ENCODE peak calls at places on chromosomes 12 and 14, in ten cellular contexts. One of them, this sample, is unnamed.

GRCh38 chr14:52961060-52961639 is 10.3 kb upstream of the FERMT2 start:
- DNase-seq in psoas muscle: peak; percentile 29
- DNase-seq in nephron progenitor cell: peak; percentile 27
- DNase-seq in dorsolateral prefrontal cortex: no peak
- DNase-seq in A549: peak; percentile 80
- DNase-seq in IMR-90: peak; percentile 68
- DNase-seq in WTC11: peak; percentile 63
- DNase-seq in cardiac muscle cell: peak; percentile 79
- DNase-seq in right atrium auricular region: peak; percentile 64
- DNase-seq in HFF-Myc: peak; percentile 35
- DNase-seq in this sample: peak; percentile 21

GRCh38 chr14:67526676-67527459 is 6.2 kb upstream of the PLEKHH1 start:
- DNase-seq in psoas muscle: no peak
- DNase-seq in nephron progenitor cell: peak; percentile 36
- DNase-seq in dorsolateral prefrontal cortex: peak; percentile 56
- DNase-seq in A549: peak; percentile 71
- DNase-seq in IMR-90: peak; percentile 45
- DNase-seq in WTC11: peak; percentile 62
- DNase-seq in cardiac muscle cell: peak; percentile 60
- DNase-seq in right atrium auricular region: no peak
- DNase-seq in HFF-Myc: peak; percentile 5
- DNase-seq in this sample: peak; percentile 42

GRCh38 chr12:56635539-56636117 is 5.5 kb upstream of the BAZ2A start:
- DNase-seq in psoas muscle: no peak
- DNase-seq in nephron progenitor cell: no peak
- DNase-seq in dorsolateral prefrontal cortex: no peak
- DNase-seq in A549: peak; percentile 17
- DNase-seq in IMR-90: no peak
- DNase-seq in WTC11: peak; percentile 34
- DNase-seq in cardiac muscle cell: no peak
- DNase-seq in right atrium auricular region: no peak
- DNase-seq in HFF-Myc: no peak
- DNase-seq in this sample: no peak

GRCh38 chr12:52809166-52809565 is 4.8 kb downstream of the KRT4 start:
- DNase-seq in psoas muscle: no peak
- DNase-seq in nephron progenitor cell: no peak
- DNase-seq in dorsolateral prefrontal cortex: no peak
- DNase-seq in A549: no peak
- DNase-seq in IMR-90: no peak
- DNase-seq in WTC11: no peak
- DNase-seq in cardiac muscle cell: no peak
- DNase-seq in right atrium auricular region: no peak
- DNase-seq in HFF-Myc: no peak
- DNase-seq in this sample: no peak

GRCh38 chr12:100935929-100936328 is 141.4 kb downstream of the ANO4 start:
- DNase-seq in psoas muscle: no peak
- DNase-seq in nephron progenitor cell: no peak
- DNase-seq in dorsolateral prefrontal cortex: no peak
- DNase-seq in A549: no peak
- DNase-seq in IMR-90: no peak
- DNase-seq in WTC11: no peak
- DNase-seq in cardiac muscle cell: no peak
- DNase-seq in right atrium auricular region: no peak
- DNase-seq in HFF-Myc: no peak
- DNase-seq in this sample: no peak

GRCh38 chr14:103552011-103552797 is 10.3 kb downstream of the BAG5 start:
- DNase-seq in psoas muscle: peak; percentile 75
- DNase-seq in nephron progenitor cell: no peak
- DNase-seq in dorsolateral prefrontal cortex: no peak
- DNase-seq in A549: no peak
- DNase-seq in IMR-90: peak; percentile 49
- DNase-seq in WTC11: no peak
- DNase-seq in cardiac muscle cell: peak; percentile 33
- DNase-seq in right atrium auricular region: peak; percentile 86
- DNase-seq in HFF-Myc: no peak
- DNase-seq in this sample: no peak

GRCh38 chr12:12779529-12779928 is 5.9 kb upstream of the APOLD1 start:
- DNase-seq in psoas muscle: no peak
- DNase-seq in nephron progenitor cell: no peak
- DNase-seq in dorsolateral prefrontal cortex: no peak
- DNase-seq in A549: peak; percentile 89
- DNase-seq in IMR-90: peak; percentile 96
- DNase-seq in WTC11: no peak
- DNase-seq in cardiac muscle cell: peak; percentile 86
- DNase-seq in right atrium auricular region: no peak
- DNase-seq in HFF-Myc: peak; percentile 72
- DNase-seq in this sample: no peak

GRCh38 chr12:54154708-54155316 is 34.0 kb downstream of the SMUG1 start:
- DNase-seq in psoas muscle: no peak
- DNase-seq in nephron progenitor cell: no peak
- DNase-seq in dorsolateral prefrontal cortex: no peak
- DNase-seq in A549: no peak
- DNase-seq in IMR-90: no peak
- DNase-seq in WTC11: no peak
- DNase-seq in cardiac muscle cell: no peak
- DNase-seq in right atrium auricular region: no peak
- DNase-seq in HFF-Myc: no peak
- DNase-seq in this sample: no peak

GRCh38 chr12:123163227-123163626 is 12.3 kb upstream of the PITPNM2 start:
- DNase-seq in psoas muscle: no peak
- DNase-seq in nephron progenitor cell: no peak
- DNase-seq in dorsolateral prefrontal cortex: no peak
- DNase-seq in A549: no peak
- DNase-seq in IMR-90: no peak
- DNase-seq in WTC11: no peak
- DNase-seq in cardiac muscle cell: no peak
- DNase-seq in right atrium auricular region: no peak
- DNase-seq in HFF-Myc: no peak
- DNase-seq in this sample: no peak

GRCh38 chr12:21884942-21885341 is 56.3 kb downstream of the ABCC9 start:
- DNase-seq in psoas muscle: no peak
- DNase-seq in nephron progenitor cell: no peak
- DNase-seq in dorsolateral prefrontal cortex: no peak
- DNase-seq in A549: no peak
- DNase-seq in IMR-90: no peak
- DNase-seq in WTC11: no peak
- DNase-seq in cardiac muscle cell: no peak
- DNase-seq in right atrium auricular region: no peak
- DNase-seq in HFF-Myc: no peak
- DNase-seq in this sample: no peak

GRCh38 chr14:81164167-81164774 is 56.5 kb downstream of the GTF2A1 start:
- DNase-seq in psoas muscle: peak; percentile 13
- DNase-seq in nephron progenitor cell: peak; percentile 60
- DNase-seq in dorsolateral prefrontal cortex: no peak
- DNase-seq in A549: peak; percentile 82
- DNase-seq in IMR-90: peak; percentile 77
- DNase-seq in WTC11: peak; percentile 84
- DNase-seq in cardiac muscle cell: peak; percentile 73
- DNase-seq in right atrium auricular region: peak; percentile 62
- DNase-seq in HFF-Myc: peak; percentile 32
- DNase-seq in this sample: peak; percentile 69

GRCh38 chr14:77681196-77682157 is 26.3 kb downstream of the ALKBH1 start:
- DNase-seq in psoas muscle: no peak
- DNase-seq in nephron progenitor cell: no peak
- DNase-seq in dorsolateral prefrontal cortex: no peak
- DNase-seq in A549: peak; percentile 17
- DNase-seq in IMR-90: peak; percentile 25
- DNase-seq in WTC11: no peak
- DNase-seq in cardiac muscle cell: no peak
- DNase-seq in right atrium auricular region: no peak
- DNase-seq in HFF-Myc: peak; percentile 27
- DNase-seq in this sample: no peak

GRCh38 chr14:76395161-76395560 is 19.2 kb downstream of the ESRRB start:
- DNase-seq in psoas muscle: no peak
- DNase-seq in nephron progenitor cell: no peak
- DNase-seq in dorsolateral prefrontal cortex: no peak
- DNase-seq in A549: no peak
- DNase-seq in IMR-90: no peak
- DNase-seq in WTC11: no peak
- DNase-seq in cardiac muscle cell: no peak
- DNase-seq in right atrium auricular region: no peak
- DNase-seq in HFF-Myc: no peak
- DNase-seq in this sample: no peak

GRCh38 chr12:31813305-31813704 is 84.5 kb upstream of the AMN1 start:
- DNase-seq in psoas muscle: no peak
- DNase-seq in nephron progenitor cell: no peak
- DNase-seq in dorsolateral prefrontal cortex: no peak
- DNase-seq in A549: peak; percentile 31
- DNase-seq in IMR-90: no peak
- DNase-seq in WTC11: no peak
- DNase-seq in cardiac muscle cell: peak; percentile 21
- DNase-seq in right atrium auricular region: no peak
- DNase-seq in HFF-Myc: no peak
- DNase-seq in this sample: no peak

GRCh38 chr12:60872850-60873713 is 1277.3 kb downstream of the SLC16A7 start:
- DNase-seq in psoas muscle: no peak
- DNase-seq in nephron progenitor cell: no peak
- DNase-seq in dorsolateral prefrontal cortex: no peak
- DNase-seq in A549: no peak
- DNase-seq in IMR-90: no peak
- DNase-seq in WTC11: no peak
- DNase-seq in cardiac muscle cell: no peak
- DNase-seq in right atrium auricular region: no peak
- DNase-seq in HFF-Myc: no peak
- DNase-seq in this sample: no peak
- TF ChIP-seq CTCF in psoas muscle: no peak
- TF ChIP-seq CTCF in nephron progenitor cell: no peak
- TF ChIP-seq CTCF in dorsolateral prefrontal cortex: no peak
- TF ChIP-seq CTCF in A549: no peak
- TF ChIP-seq CTCF in IMR-90: no peak
- TF ChIP-seq CTCF in WTC11: no peak
- TF ChIP-seq CTCF in cardiac muscle cell: no peak
- TF ChIP-seq CTCF in right atrium auricular region: no peak
- TF ChIP-seq CTCF in HFF-Myc: no peak
- TF ChIP-seq CTCF in this sample: no peak

DNA sequence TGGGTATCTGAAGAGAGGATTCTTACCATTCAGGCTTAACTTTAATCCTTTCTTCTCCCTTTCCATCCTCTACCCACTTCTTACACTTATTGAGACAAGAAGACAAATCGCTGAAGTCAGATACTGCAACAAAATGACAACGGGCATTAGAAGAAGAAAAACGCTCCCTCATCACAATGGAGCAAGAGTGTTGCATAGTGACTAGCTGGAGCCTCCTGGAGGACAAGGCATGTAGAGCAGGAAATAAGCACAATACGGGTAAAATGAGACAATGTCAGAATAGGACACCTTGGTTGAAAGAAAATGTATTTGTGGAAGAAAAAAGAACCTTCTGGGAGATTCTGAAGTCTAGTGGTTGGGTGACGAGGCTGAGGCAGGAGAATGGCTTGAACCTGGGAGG is 501.0 kb downstream of the RERGL start:
- DNase-seq in psoas muscle: no peak
- DNase-seq in nephron progenitor cell: peak; percentile 6
- DNase-seq in dorsolateral prefrontal cortex: no peak
- DNase-seq in A549: peak; percentile 80
- DNase-seq in IMR-90: no peak
- DNase-seq in WTC11: peak; percentile 24
- DNase-seq in cardiac muscle cell: no peak
- DNase-seq in right atrium auricular region: no peak
- DNase-seq in HFF-Myc: no peak
- DNase-seq in this sample: peak; percentile 33
- TF ChIP-seq CTCF in psoas muscle: no peak
- TF ChIP-seq CTCF in nephron progenitor cell: peak; percentile 40
- TF ChIP-seq CTCF in dorsolateral prefrontal cortex: no peak
- TF ChIP-seq CTCF in A549: peak; percentile 71
- TF ChIP-seq CTCF in IMR-90: no peak
- TF ChIP-seq CTCF in WTC11: peak; percentile 39
- TF ChIP-seq CTCF in cardiac muscle cell: no peak
- TF ChIP-seq CTCF in right atrium auricular region: peak; percentile 21
- TF ChIP-seq CTCF in HFF-Myc: no peak
- TF ChIP-seq CTCF in this sample: no peak

DNA sequence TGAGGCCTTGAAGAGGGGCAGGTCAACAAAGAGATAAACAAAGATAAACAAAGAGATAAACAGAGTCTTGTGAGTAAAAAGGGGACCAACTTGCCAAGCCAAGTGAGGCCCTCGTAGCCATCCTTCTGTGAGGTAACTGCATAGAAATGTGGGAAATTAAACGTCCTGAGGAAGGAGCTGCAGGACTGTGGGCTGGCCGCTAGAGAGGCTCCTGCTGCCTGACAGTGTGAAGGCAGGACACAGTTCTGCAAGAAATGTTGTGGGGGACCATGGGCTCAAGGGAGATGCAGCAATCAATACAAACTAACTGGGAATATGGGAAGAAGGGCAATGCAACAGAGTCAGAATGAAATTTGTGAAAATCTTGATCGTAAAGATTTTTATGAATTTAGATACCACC is 91.9 kb downstream of the SLC8A3 start:
- DNase-seq in psoas muscle: no peak
- DNase-seq in nephron progenitor cell: peak; percentile 39
- DNase-seq in dorsolateral prefrontal cortex: no peak
- DNase-seq in A549: peak; percentile 12
- DNase-seq in IMR-90: peak; percentile 14
- DNase-seq in WTC11: peak; percentile 56
- DNase-seq in cardiac muscle cell: peak; percentile 32
- DNase-seq in right atrium auricular region: no peak
- DNase-seq in HFF-Myc: no peak
- DNase-seq in this sample: peak; percentile 26
- TF ChIP-seq CTCF in psoas muscle: no peak
- TF ChIP-seq CTCF in nephron progenitor cell: peak; percentile 57
- TF ChIP-seq CTCF in dorsolateral prefrontal cortex: peak; percentile 42
- TF ChIP-seq CTCF in A549: no peak
- TF ChIP-seq CTCF in IMR-90: peak; percentile 20
- TF ChIP-seq CTCF in WTC11: no peak
- TF ChIP-seq CTCF in cardiac muscle cell: peak; percentile 51
- TF ChIP-seq CTCF in right atrium auricular region: no peak
- TF ChIP-seq CTCF in HFF-Myc: no peak
- TF ChIP-seq CTCF in this sample: peak; percentile 22

GRCh38 chr12:50620050-50620974 is 115.5 kb downstream of the DIP2B start:
- DNase-seq in psoas muscle: no peak
- DNase-seq in nephron progenitor cell: peak; percentile 6
- DNase-seq in dorsolateral prefrontal cortex: no peak
- DNase-seq in A549: peak; percentile 39
- DNase-seq in IMR-90: peak; percentile 95
- DNase-seq in WTC11: no peak
- DNase-seq in cardiac muscle cell: peak; percentile 87
- DNase-seq in right atrium auricular region: no peak
- DNase-seq in HFF-Myc: peak; percentile 61
- DNase-seq in this sample: no peak
- TF ChIP-seq CTCF in psoas muscle: no peak
- TF ChIP-seq CTCF in nephron progenitor cell: no peak
- TF ChIP-seq CTCF in dorsolateral prefrontal cortex: no peak
- TF ChIP-seq CTCF in A549: no peak
- TF ChIP-seq CTCF in IMR-90: peak; percentile 17
- TF ChIP-seq CTCF in WTC11: no peak
- TF ChIP-seq CTCF in cardiac muscle cell: peak; percentile 16
- TF ChIP-seq CTCF in right atrium auricular region: no peak
- TF ChIP-seq CTCF in HFF-Myc: peak; percentile 9
- TF ChIP-seq CTCF in this sample: no peak

GRCh38 chr12:14803830-14804160 is 325 bp downstream of the C12orf60 start:
- DNase-seq in psoas muscle: no peak
- DNase-seq in nephron progenitor cell: no peak
- DNase-seq in dorsolateral prefrontal cortex: no peak
- DNase-seq in A549: no peak
- DNase-seq in IMR-90: no peak
- DNase-seq in WTC11: no peak
- DNase-seq in cardiac muscle cell: no peak
- DNase-seq in right atrium auricular region: no peak
- DNase-seq in HFF-Myc: no peak
- DNase-seq in this sample: no peak

GRCh38 chr12:14802961-14803829 is at the start of the genes C12orf60 and WBP11:
- DNase-seq in psoas muscle: peak; percentile 91
- DNase-seq in nephron progenitor cell: peak; percentile 84
- DNase-seq in dorsolateral prefrontal cortex: peak; percentile 93
- DNase-seq in A549: peak; percentile 99
- DNase-seq in IMR-90: peak; percentile 99
- DNase-seq in WTC11: peak; percentile 87
- DNase-seq in cardiac muscle cell: peak; percentile 99
- DNase-seq in right atrium auricular region: peak; percentile 98
- DNase-seq in HFF-Myc: peak; percentile 98
- DNase-seq in this sample: peak; percentile 84
- TF ChIP-seq CTCF in psoas muscle: no peak
- TF ChIP-seq CTCF in nephron progenitor cell: no peak
- TF ChIP-seq CTCF in dorsolateral prefrontal cortex: no peak
- TF ChIP-seq CTCF in A549: no peak
- TF ChIP-seq CTCF in IMR-90: no peak
- TF ChIP-seq CTCF in WTC11: no peak
- TF ChIP-seq CTCF in cardiac muscle cell: no peak
- TF ChIP-seq CTCF in right atrium auricular region: no peak
- TF ChIP-seq CTCF in HFF-Myc: no peak
- TF ChIP-seq CTCF in this sample: no peak

This sample was measured in endothelial cell.